ENCODE peak calls at places on chromosomes 3 and 15, in four cellular contexts. H is H54, J is GM12891, L is adrenal gland. Q is an unnamed sample.

GRCh38 chr15:73951044-73951561 is 24.8 kb downstream of the LOXL1 start:
- DNase-seq in H (no peak), L (peak; percentile 96), J (peak; percentile 81), Q (peak; percentile 78)

GRCh38 chr15:62912808-62913207 is 129.7 kb upstream of the TPM1 start:
- DNase-seq in L (no peak), J (no peak), H (no peak), Q (no peak)

GRCh38 chr3:110846971-110847370 is 224.6 kb upstream of the NECTIN3 start:
- DNase-seq in H (no peak), J (no peak), L (no peak), Q (no peak)

GRCh38 chr3:75341324-75342067 is 322.6 kb upstream of the FRG2C start:
- DNase-seq in J (no peak), H (no peak), L (no peak), Q (no peak)

GRCh38 chr3:37243811-37244748 is 69.7 kb upstream of the LRRFIP2 start:
- DNase-seq in J (peak; percentile 22), L (peak; percentile 94), H (peak; percentile 56), Q (peak; percentile 26)

GRCh38 chr15:80636675-80637074 is 58.4 kb upstream of the ABHD17C start:
- DNase-seq in L (no peak), J (no peak), H (no peak), Q (no peak)

GRCh38 chr3:164018500-164018899 is 1059.8 kb downstream of the SI start:
- DNase-seq in H (no peak), L (no peak), J (no peak), Q (no peak)

GRCh38 chr3:166123576-166123975 is 286.4 kb upstream of the BCHE start:
- DNase-seq in L (no peak), H (peak; percentile 0), J (no peak), Q (no peak)

GRCh38 chr15:70608156-70608555 is 155.2 kb downstream of the UACA start:
- DNase-seq in J (no peak), H (no peak), L (no peak), Q (no peak)

GRCh38 chr3:54969652-54970051 is 41.8 kb upstream of the LRTM1 start:
- DNase-seq in L (no peak), J (no peak), H (no peak), Q (no peak)

GRCh38 chr3:8996681-8997121 is 33.4 kb upstream of the RAD18 start:
- DNase-seq in H (no peak), J (no peak), L (peak; percentile 29), Q (no peak)

GRCh38 chr3:195191580-195191979 is 79.4 kb downstream of the XXYLT1 start:
- DNase-seq in H (no peak), L (no peak), J (no peak), Q (no peak)

GRCh38 chr15:51499379-51499976 is 123.1 kb downstream of the DMXL2 start:
- DNase-seq in H (peak; percentile 3), J (peak; percentile 9), L (no peak), Q (no peak)

GRCh38 chr15:88467935-88468528 is 524 bp downstream of the MRPS11 start:
- DNase-seq in L (no peak), H (no peak), J (no peak), Q (no peak)

GRCh38 chr15:89307791-89308190 is 26.8 kb downstream of the POLG start:
- DNase-seq in J (no peak), L (no peak), H (no peak), Q (no peak)

GRCh38 chr3:10330319-10330718 is 9.4 kb upstream of the SEC13 start:
- DNase-seq in L (no peak), J (no peak), H (no peak), Q (no peak)

GRCh38 chr3:10328460-10329071 is 7.7 kb upstream of the SEC13 start:
- DNase-seq in J (no peak), L (no peak), H (no peak), Q (no peak)

GRCh38 chr3:10331320-10331719 is 10.4 kb upstream of the SEC13 start:
- DNase-seq in J (no peak), H (no peak), L (no peak), Q (no peak)

GRCh38 chr3:10329495-10330015 is 8.6 kb upstream of the SEC13 start:
- DNase-seq in H (no peak), J (no peak), L (no peak), Q (no peak)

DNA sequence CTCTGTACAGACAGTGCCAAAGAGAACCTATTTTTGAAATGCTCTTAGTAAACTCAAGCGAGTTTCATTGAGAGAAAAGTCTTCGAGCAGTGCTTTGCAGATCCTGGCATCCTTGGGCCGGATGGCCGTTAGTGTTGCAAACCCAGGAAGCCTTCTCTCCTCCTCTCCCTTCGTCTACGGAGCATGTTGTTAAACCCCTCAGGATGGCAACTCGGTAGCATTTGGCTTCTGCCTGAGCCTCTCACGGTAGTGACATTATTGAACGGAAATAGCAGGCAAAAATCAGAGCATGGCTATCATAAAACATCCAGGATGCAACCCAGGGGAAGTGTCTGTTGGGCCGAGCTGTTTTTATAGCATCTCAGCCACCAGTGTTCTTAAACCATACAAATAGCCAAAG is 6.7 kb upstream of the SEC13 start:
- DNase-seq in J (no peak), L (no peak), H (no peak), Q (no peak)
- TF ChIP-seq POLR2A in J (no peak), L (no peak), H (no peak), Q (no peak)

DNA sequence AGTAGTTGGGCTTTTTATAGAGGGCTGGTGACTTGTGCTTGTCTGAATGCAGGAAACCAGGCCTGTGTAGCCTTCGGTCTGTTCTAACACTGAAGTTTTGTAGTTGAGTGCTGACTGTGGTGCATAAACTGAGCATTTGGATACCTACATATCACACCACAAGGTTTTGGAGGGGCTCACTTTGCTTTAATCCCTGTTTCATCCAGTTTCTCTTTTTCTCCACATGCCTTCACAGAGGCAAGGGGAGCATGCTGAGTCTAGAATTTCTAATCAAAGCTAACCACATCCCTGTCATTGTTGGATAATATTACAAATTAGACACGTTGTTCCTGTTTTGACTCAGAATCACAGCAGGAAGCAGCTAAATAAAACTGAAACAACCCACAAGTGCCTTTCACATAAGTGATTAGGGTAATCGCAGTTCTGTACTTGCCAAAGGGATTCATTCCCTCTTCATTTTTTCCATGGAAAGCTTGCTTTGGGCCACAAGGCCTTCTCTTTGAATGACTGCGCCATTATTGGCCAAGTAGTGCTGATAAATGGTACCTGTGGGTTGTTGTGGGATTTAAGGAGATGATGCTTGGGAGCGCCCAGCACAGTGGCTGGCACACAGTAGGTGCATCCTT is 48.9 kb downstream of the TGFBR2 start:
- DNase-seq in J (no peak), H (no peak), L (no peak), Q (no peak)
- TF ChIP-seq POLR2A in J (no peak), H (no peak), L (no peak), Q (no peak)

DNA sequence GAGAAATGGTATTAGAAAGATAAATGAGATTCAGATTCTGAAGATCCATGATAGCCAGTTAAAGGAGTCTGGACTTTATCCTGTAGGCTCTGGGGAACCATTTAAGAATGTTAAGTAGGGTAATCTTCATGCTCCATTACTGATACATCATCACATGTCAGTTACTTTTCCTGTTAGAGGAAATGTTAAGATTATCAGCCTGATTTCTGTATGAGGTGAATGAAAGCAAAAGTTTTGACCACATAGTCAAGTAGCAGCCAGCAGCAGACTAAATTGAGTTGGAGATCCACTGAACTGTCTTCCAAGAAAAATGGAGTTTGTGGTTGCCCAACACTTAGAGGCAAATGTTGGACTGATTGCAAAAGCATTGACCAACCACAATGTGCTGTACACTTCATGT is 4.7 kb upstream of the COPB2 start:
- DNase-seq in L (no peak), H (no peak), J (no peak), Q (no peak)
- TF ChIP-seq POLR2A in L (no peak), H (no peak), J (no peak), Q (no peak)

DNA sequence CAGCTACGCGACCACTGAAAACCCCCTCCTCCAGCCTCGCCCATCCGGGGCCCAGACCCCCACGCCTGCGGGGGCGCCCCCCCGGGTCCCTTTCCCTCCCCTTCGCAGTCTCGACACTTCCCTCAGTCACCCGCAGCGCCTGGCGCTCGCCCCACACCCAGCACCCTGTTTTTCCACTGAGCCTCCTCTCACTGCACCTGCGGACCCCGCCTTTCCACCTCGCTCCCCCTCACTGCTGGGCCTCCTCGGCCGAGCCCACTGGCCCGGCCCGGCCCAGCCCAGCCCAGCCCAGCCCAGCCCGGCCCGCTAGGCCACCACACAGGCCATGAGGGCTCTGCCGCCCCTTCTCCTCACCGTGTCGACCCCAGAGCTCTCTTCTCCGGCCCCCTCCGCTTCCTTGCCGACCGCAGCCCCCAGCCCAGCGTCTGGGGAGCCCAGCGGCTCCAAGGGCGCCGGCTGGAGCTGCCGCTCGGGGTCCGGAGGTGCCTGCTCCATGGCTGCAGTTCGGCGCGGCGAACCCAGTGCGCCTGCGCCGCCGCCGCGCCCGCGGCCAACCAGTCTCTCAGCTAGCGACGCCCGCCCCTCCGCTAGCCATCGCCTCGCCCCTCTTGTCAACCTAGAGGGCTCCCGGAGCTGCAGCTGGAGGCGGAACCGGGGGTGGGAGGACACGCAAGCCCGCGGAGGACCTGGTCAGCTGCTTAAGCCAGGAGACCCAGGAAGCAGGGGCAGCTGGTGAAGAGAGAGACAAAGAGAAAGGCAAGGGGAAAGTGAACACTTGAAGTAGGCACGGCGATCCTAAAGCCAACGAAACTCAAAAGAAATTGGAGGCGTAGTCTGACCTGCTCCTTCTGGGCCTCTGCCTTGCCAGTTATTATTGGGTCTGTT is at the start of gene SNX4:
- DNase-seq in H (peak; percentile 98), L (peak; percentile 96), J (peak; percentile 72), Q (peak; percentile 74)
- TF ChIP-seq POLR2A in H (peak; percentile 79), L (peak; percentile 80), J (no peak), Q (peak; percentile 49)

GRCh38 chr3:122382888-122383666 is at the start of gene MIX23:
- DNase-seq in H (peak; percentile 69), L (peak; percentile 89), J (peak; percentile 44), Q (peak; percentile 51)
- TF ChIP-seq POLR2A in H (peak; percentile 60), L (peak; percentile 61), J (peak; percentile 63), Q (peak; percentile 66)

GRCh38 chr15:45022871-45023658 is at the start of gene SORD:
- DNase-seq in J (peak; percentile 95), H (peak; percentile 93), L (peak; percentile 97), Q (peak; percentile 96)
- TF ChIP-seq POLR2A in J (no peak), H (peak; percentile 60), L (peak; percentile 77), Q (peak; percentile 58)

Q was measured in GM12892.